ENCODE peak calls at places on chromosomes 2 and 18, in ten cellular contexts. One of them, this sample, is unnamed.

GRCh38 chr18:39841133-39842041 is 2113.6 kb upstream of the PIK3C3 start:
- DNase-seq in fibroblast of pulmonary artery: peak
- DNase-seq in lower lobe of right lung: peak
- DNase-seq in astrocyte of the spinal cord: peak
- DNase-seq in neural progenitor cell: peak
- DNase-seq in sigmoid colon: peak
- DNase-seq in WERI-Rb-1: peak
- DNase-seq in left ventricle myocardium inferior: no peak
- DNase-seq in HCT116: peak
- DNase-seq in upper lobe of right lung: peak
- DNase-seq in this sample: no peak

GRCh38 chr2:46284812-46285211 is 12.4 kb upstream of the EPAS1 start:
- DNase-seq in fibroblast of pulmonary artery: no peak
- DNase-seq in lower lobe of right lung: no peak
- DNase-seq in astrocyte of the spinal cord: no peak
- DNase-seq in neural progenitor cell: peak
- DNase-seq in sigmoid colon: no peak
- DNase-seq in WERI-Rb-1: no peak
- DNase-seq in left ventricle myocardium inferior: no peak
- DNase-seq in HCT116: no peak
- DNase-seq in upper lobe of right lung: no peak
- DNase-seq in this sample: no peak

GRCh38 chr2:201432038-201432437 is 19.2 kb downstream of the TRAK2 start:
- DNase-seq in fibroblast of pulmonary artery: peak
- DNase-seq in lower lobe of right lung: no peak
- DNase-seq in astrocyte of the spinal cord: peak
- DNase-seq in neural progenitor cell: no peak
- DNase-seq in sigmoid colon: no peak
- DNase-seq in WERI-Rb-1: no peak
- DNase-seq in left ventricle myocardium inferior: no peak
- DNase-seq in HCT116: no peak
- DNase-seq in upper lobe of right lung: no peak
- DNase-seq in this sample: peak

GRCh38 chr2:118980573-118980972 is 38.6 kb downstream of the MARCO start:
- DNase-seq in fibroblast of pulmonary artery: no peak
- DNase-seq in lower lobe of right lung: no peak
- DNase-seq in astrocyte of the spinal cord: no peak
- DNase-seq in neural progenitor cell: no peak
- DNase-seq in sigmoid colon: no peak
- DNase-seq in WERI-Rb-1: no peak
- DNase-seq in left ventricle myocardium inferior: no peak
- DNase-seq in HCT116: no peak
- DNase-seq in upper lobe of right lung: no peak
- DNase-seq in this sample: no peak

GRCh38 chr2:37829616-37830385 is 95.3 kb upstream of the RMDN2 start:
- DNase-seq in fibroblast of pulmonary artery: no peak
- DNase-seq in lower lobe of right lung: no peak
- DNase-seq in astrocyte of the spinal cord: no peak
- DNase-seq in neural progenitor cell: no peak
- DNase-seq in sigmoid colon: no peak
- DNase-seq in WERI-Rb-1: peak
- DNase-seq in left ventricle myocardium inferior: no peak
- DNase-seq in HCT116: no peak
- DNase-seq in upper lobe of right lung: no peak
- DNase-seq in this sample: no peak

GRCh38 chr18:22221350-22221749 is 52.0 kb downstream of the GATA6 start:
- DNase-seq in fibroblast of pulmonary artery: no peak
- DNase-seq in lower lobe of right lung: no peak
- DNase-seq in astrocyte of the spinal cord: no peak
- DNase-seq in neural progenitor cell: no peak
- DNase-seq in sigmoid colon: no peak
- DNase-seq in WERI-Rb-1: no peak
- DNase-seq in left ventricle myocardium inferior: no peak
- DNase-seq in HCT116: no peak
- DNase-seq in upper lobe of right lung: no peak
- DNase-seq in this sample: no peak

GRCh38 chr2:60867848-60868247 is 13.5 kb upstream of the REL start:
- DNase-seq in fibroblast of pulmonary artery: peak
- DNase-seq in lower lobe of right lung: no peak
- DNase-seq in astrocyte of the spinal cord: no peak
- DNase-seq in neural progenitor cell: no peak
- DNase-seq in sigmoid colon: no peak
- DNase-seq in WERI-Rb-1: no peak
- DNase-seq in left ventricle myocardium inferior: no peak
- DNase-seq in HCT116: no peak
- DNase-seq in upper lobe of right lung: no peak
- DNase-seq in this sample: no peak

GRCh38 chr18:69817335-69817935 is 130.2 kb downstream of the CD226 start:
- DNase-seq in fibroblast of pulmonary artery: peak
- DNase-seq in lower lobe of right lung: no peak
- DNase-seq in astrocyte of the spinal cord: peak
- DNase-seq in neural progenitor cell: no peak
- DNase-seq in sigmoid colon: no peak
- DNase-seq in WERI-Rb-1: no peak
- DNase-seq in left ventricle myocardium inferior: no peak
- DNase-seq in HCT116: no peak
- DNase-seq in upper lobe of right lung: no peak
- DNase-seq in this sample: peak

GRCh38 chr18:39425172-39425571 is 1859.6 kb upstream of the CELF4 start:
- DNase-seq in fibroblast of pulmonary artery: no peak
- DNase-seq in lower lobe of right lung: no peak
- DNase-seq in astrocyte of the spinal cord: no peak
- DNase-seq in neural progenitor cell: no peak
- DNase-seq in sigmoid colon: no peak
- DNase-seq in WERI-Rb-1: no peak
- DNase-seq in left ventricle myocardium inferior: no peak
- DNase-seq in HCT116: no peak
- DNase-seq in upper lobe of right lung: no peak
- DNase-seq in this sample: no peak

GRCh38 chr2:121869873-121870272 is 114.4 kb downstream of the TSN start:
- DNase-seq in fibroblast of pulmonary artery: no peak
- DNase-seq in lower lobe of right lung: no peak
- DNase-seq in astrocyte of the spinal cord: no peak
- DNase-seq in neural progenitor cell: no peak
- DNase-seq in sigmoid colon: no peak
- DNase-seq in WERI-Rb-1: peak
- DNase-seq in left ventricle myocardium inferior: no peak
- DNase-seq in HCT116: no peak
- DNase-seq in upper lobe of right lung: no peak
- DNase-seq in this sample: no peak

GRCh38 chr2:43759195-43759594 is 14.6 kb upstream of the DYNC2LI1 start:
- DNase-seq in fibroblast of pulmonary artery: peak
- DNase-seq in lower lobe of right lung: no peak
- DNase-seq in astrocyte of the spinal cord: peak
- DNase-seq in neural progenitor cell: no peak
- DNase-seq in sigmoid colon: no peak
- DNase-seq in WERI-Rb-1: no peak
- DNase-seq in left ventricle myocardium inferior: no peak
- DNase-seq in HCT116: peak
- DNase-seq in upper lobe of right lung: no peak
- DNase-seq in this sample: peak

GRCh38 chr2:152647417-152648010 is 69.7 kb downstream of the PRPF40A start:
- DNase-seq in fibroblast of pulmonary artery: peak
- DNase-seq in lower lobe of right lung: peak
- DNase-seq in astrocyte of the spinal cord: peak
- DNase-seq in neural progenitor cell: peak
- DNase-seq in sigmoid colon: peak
- DNase-seq in WERI-Rb-1: no peak
- DNase-seq in left ventricle myocardium inferior: peak
- DNase-seq in HCT116: no peak
- DNase-seq in upper lobe of right lung: peak
- DNase-seq in this sample: peak

GRCh38 chr18:13918898-13919297 is 3.6 kb upstream of the MC2R start:
- DNase-seq in fibroblast of pulmonary artery: no peak
- DNase-seq in lower lobe of right lung: no peak
- DNase-seq in astrocyte of the spinal cord: no peak
- DNase-seq in neural progenitor cell: no peak
- DNase-seq in sigmoid colon: no peak
- DNase-seq in WERI-Rb-1: no peak
- DNase-seq in left ventricle myocardium inferior: no peak
- DNase-seq in HCT116: no peak
- DNase-seq in upper lobe of right lung: no peak
- DNase-seq in this sample: no peak

GRCh38 chr2:222315443-222316121 is 16.8 kb upstream of the PAX3 start:
- DNase-seq in fibroblast of pulmonary artery: no peak
- DNase-seq in lower lobe of right lung: no peak
- DNase-seq in astrocyte of the spinal cord: no peak
- DNase-seq in neural progenitor cell: no peak
- DNase-seq in sigmoid colon: no peak
- DNase-seq in WERI-Rb-1: no peak
- DNase-seq in left ventricle myocardium inferior: no peak
- DNase-seq in HCT116: no peak
- DNase-seq in upper lobe of right lung: no peak
- DNase-seq in this sample: no peak

GRCh38 chr2:155842103-155842502 is 490.4 kb downstream of the NR4A2 start:
- DNase-seq in fibroblast of pulmonary artery: peak
- DNase-seq in lower lobe of right lung: no peak
- DNase-seq in astrocyte of the spinal cord: peak
- DNase-seq in neural progenitor cell: no peak
- DNase-seq in sigmoid colon: no peak
- DNase-seq in WERI-Rb-1: no peak
- DNase-seq in left ventricle myocardium inferior: no peak
- DNase-seq in HCT116: no peak
- DNase-seq in upper lobe of right lung: no peak
- DNase-seq in this sample: peak

GRCh38 chr2:128303095-128303791 is 15.4 kb downstream of the HS6ST1 start:
- DNase-seq in fibroblast of pulmonary artery: no peak
- DNase-seq in lower lobe of right lung: no peak
- DNase-seq in astrocyte of the spinal cord: no peak
- DNase-seq in neural progenitor cell: no peak
- DNase-seq in sigmoid colon: peak
- DNase-seq in WERI-Rb-1: no peak
- DNase-seq in left ventricle myocardium inferior: no peak
- DNase-seq in HCT116: no peak
- DNase-seq in upper lobe of right lung: no peak
- DNase-seq in this sample: no peak

GRCh38 chr2:39481611-39482010 is 44.5 kb upstream of the MAP4K3 start:
- DNase-seq in fibroblast of pulmonary artery: peak
- DNase-seq in lower lobe of right lung: no peak
- DNase-seq in astrocyte of the spinal cord: peak
- DNase-seq in neural progenitor cell: no peak
- DNase-seq in sigmoid colon: no peak
- DNase-seq in WERI-Rb-1: no peak
- DNase-seq in left ventricle myocardium inferior: no peak
- DNase-seq in HCT116: no peak
- DNase-seq in upper lobe of right lung: no peak
- DNase-seq in this sample: no peak

GRCh38 chr2:174145827-174146226 is 102.5 kb downstream of the OLA1 start:
- DNase-seq in fibroblast of pulmonary artery: peak
- DNase-seq in lower lobe of right lung: no peak
- DNase-seq in astrocyte of the spinal cord: no peak
- DNase-seq in neural progenitor cell: no peak
- DNase-seq in sigmoid colon: no peak
- DNase-seq in WERI-Rb-1: no peak
- DNase-seq in left ventricle myocardium inferior: no peak
- DNase-seq in HCT116: no peak
- DNase-seq in upper lobe of right lung: no peak
- DNase-seq in this sample: no peak
- TF ChIP-seq CTCF in fibroblast of pulmonary artery: no peak
- TF ChIP-seq CTCF in lower lobe of right lung: no peak
- TF ChIP-seq CTCF in astrocyte of the spinal cord: peak
- TF ChIP-seq CTCF in neural progenitor cell: peak
- TF ChIP-seq CTCF in sigmoid colon: no peak
- TF ChIP-seq CTCF in WERI-Rb-1: peak
- TF ChIP-seq CTCF in left ventricle myocardium inferior: no peak
- TF ChIP-seq CTCF in HCT116: no peak
- TF ChIP-seq CTCF in upper lobe of right lung: no peak
- TF ChIP-seq CTCF in this sample: no peak

DNA sequence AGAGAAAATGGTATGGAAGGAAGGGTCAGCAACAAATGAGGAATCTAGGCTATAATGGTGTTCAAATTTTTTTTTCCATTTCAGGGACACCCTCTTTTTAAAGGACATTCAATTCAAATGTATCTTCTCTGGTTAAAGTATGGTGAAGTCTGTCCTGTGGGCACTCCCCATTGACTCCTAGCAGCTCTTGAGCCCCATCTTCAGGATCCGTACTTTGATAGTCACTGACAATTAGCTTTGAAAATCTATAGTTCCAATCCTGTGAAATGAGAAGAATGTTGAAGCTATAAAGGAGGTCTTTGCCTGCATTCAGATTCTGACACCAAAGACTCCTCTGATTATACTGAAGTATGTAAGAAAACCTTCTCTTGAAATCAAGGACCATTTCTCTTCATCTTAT is 43.3 kb downstream of the KCNH7 start:
- DNase-seq in fibroblast of pulmonary artery: no peak
- DNase-seq in lower lobe of right lung: no peak
- DNase-seq in astrocyte of the spinal cord: no peak
- DNase-seq in neural progenitor cell: peak
- DNase-seq in sigmoid colon: no peak
- DNase-seq in WERI-Rb-1: no peak
- DNase-seq in left ventricle myocardium inferior: no peak
- DNase-seq in HCT116: no peak
- DNase-seq in upper lobe of right lung: no peak
- DNase-seq in this sample: no peak
- H3K4me3 ChIP-seq in fibroblast of pulmonary artery: no peak
- H3K4me3 ChIP-seq in lower lobe of right lung: no peak
- H3K4me3 ChIP-seq in astrocyte of the spinal cord: no peak
- H3K4me3 ChIP-seq in neural progenitor cell: no peak
- H3K4me3 ChIP-seq in sigmoid colon: no peak
- H3K4me3 ChIP-seq in WERI-Rb-1: no peak
- H3K4me3 ChIP-seq in left ventricle myocardium inferior: no peak
- H3K4me3 ChIP-seq in HCT116: no peak
- H3K4me3 ChIP-seq in upper lobe of right lung: no peak
- H3K4me3 ChIP-seq in this sample: no peak

DNA sequence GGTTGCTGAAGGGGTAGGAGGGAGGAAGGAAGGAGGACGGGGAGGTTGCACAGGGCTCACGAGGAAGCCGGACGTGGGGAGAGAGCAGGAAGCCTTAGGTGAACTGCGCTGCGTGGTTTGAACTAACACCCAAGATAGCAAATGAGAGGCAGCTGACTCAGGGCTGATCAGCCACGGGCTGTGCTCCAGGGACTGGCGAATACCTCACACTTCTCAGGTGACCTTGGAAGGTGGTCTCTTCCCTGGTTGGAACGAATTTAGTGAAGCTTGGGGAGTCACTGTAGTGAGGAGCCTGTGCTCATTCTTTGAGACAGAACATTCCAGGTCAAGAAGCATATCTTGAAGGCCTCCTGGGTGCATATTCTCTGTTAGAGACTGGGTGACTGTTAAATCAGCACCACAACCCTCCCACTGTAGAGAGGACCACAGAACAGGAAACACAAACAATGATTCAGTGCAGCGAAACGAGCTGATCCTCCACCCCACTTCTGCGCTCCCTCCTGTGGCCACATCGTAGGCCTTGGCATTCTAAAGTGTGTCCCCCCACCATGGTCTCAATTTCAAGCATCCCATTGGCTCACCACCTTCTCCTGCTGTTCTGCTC is 33.8 kb downstream of the TOGARAM2 start:
- DNase-seq in fibroblast of pulmonary artery: peak
- DNase-seq in lower lobe of right lung: peak
- DNase-seq in astrocyte of the spinal cord: peak
- DNase-seq in neural progenitor cell: no peak
- DNase-seq in sigmoid colon: no peak
- DNase-seq in WERI-Rb-1: no peak
- DNase-seq in left ventricle myocardium inferior: peak
- DNase-seq in HCT116: no peak
- DNase-seq in upper lobe of right lung: no peak
- DNase-seq in this sample: no peak
- TF ChIP-seq CTCF in fibroblast of pulmonary artery: peak
- TF ChIP-seq CTCF in lower lobe of right lung: no peak
- TF ChIP-seq CTCF in astrocyte of the spinal cord: peak
- TF ChIP-seq CTCF in neural progenitor cell: no peak
- TF ChIP-seq CTCF in sigmoid colon: no peak
- TF ChIP-seq CTCF in WERI-Rb-1: peak
- TF ChIP-seq CTCF in left ventricle myocardium inferior: peak
- TF ChIP-seq CTCF in HCT116: no peak
- TF ChIP-seq CTCF in upper lobe of right lung: no peak
- TF ChIP-seq CTCF in this sample: peak

GRCh38 chr2:230865766-230866703 is 1.3 kb downstream of the ITM2C start:
- DNase-seq in fibroblast of pulmonary artery: peak
- DNase-seq in lower lobe of right lung: no peak
- DNase-seq in astrocyte of the spinal cord: peak
- DNase-seq in neural progenitor cell: peak
- DNase-seq in sigmoid colon: no peak
- DNase-seq in WERI-Rb-1: peak
- DNase-seq in left ventricle myocardium inferior: no peak
- DNase-seq in HCT116: no peak
- DNase-seq in upper lobe of right lung: no peak
- DNase-seq in this sample: no peak
- H3K4me3 ChIP-seq in fibroblast of pulmonary artery: peak
- H3K4me3 ChIP-seq in lower lobe of right lung: peak
- H3K4me3 ChIP-seq in astrocyte of the spinal cord: peak
- H3K4me3 ChIP-seq in neural progenitor cell: peak
- H3K4me3 ChIP-seq in sigmoid colon: peak
- H3K4me3 ChIP-seq in WERI-Rb-1: peak
- H3K4me3 ChIP-seq in left ventricle myocardium inferior: peak
- H3K4me3 ChIP-seq in HCT116: peak
- H3K4me3 ChIP-seq in upper lobe of right lung: peak
- H3K4me3 ChIP-seq in this sample: peak

This sample was measured in retinal pigment epithelial cell.